ENCODE peak calls at places on chromosomes 13 and 19, in eight cellular contexts. H is fibroblast of mammary gland; A is stimulated activated CD4-positive, alpha-beta T cell treated with anti-CD3 and anti-CD28 coated beads, Interleukin-15, amount 100 ng/mL, for 1 hour; S is GM12865; Z is T-helper 2 cell; U is osteocyte; T is hypothalamus; F is activated CD4-positive, alpha-beta T cell treated with anti-CD3 and anti-CD28 coated beads, Interleukin-2, amount 50 U/mL, for 1 hour. L is an unnamed sample.
A peak's percentile ranks its signal among the peaks of the same experiment; 100 is the strongest.

GRCh38 chr19:20503536-20503935 is 62.0 kb downstream of the ZNF737 start:
- DNase-seq in H (peak; percentile 58), A (no peak), S (no peak), Z (no peak), U (no peak), T (peak; percentile 6), F (no peak), L (no peak)

GRCh38 chr19:7861619-7862412 is 12.4 kb downstream of the PRR36 start:
- DNase-seq in H (no peak), A (no peak), S (no peak), Z (no peak), U (no peak), T (no peak), F (no peak), L (no peak)

GRCh38 chr13:29105779-29106178 is 285.6 kb downstream of the MTUS2 start:
- DNase-seq in H (no peak), A (no peak), S (no peak), Z (peak; percentile 22), U (no peak), T (no peak), F (no peak), L (no peak)

GRCh38 chr13:64087624-64088023 is 2672.0 kb upstream of the PCDH20 start:
- DNase-seq in H (no peak), A (no peak), S (no peak), Z (no peak), U (no peak), T (no peak), F (no peak), L (no peak)

GRCh38 chr19:9941646-9942045 is 5.3 kb upstream of the OLFM2 start:
- DNase-seq in H (peak; percentile 78), A (no peak), S (no peak), Z (no peak), U (no peak), T (no peak), F (no peak), L (no peak)

GRCh38 chr13:109744512-109745051 is 41.8 kb downstream of the IRS2 start:
- DNase-seq in H (peak; percentile 82), A (no peak), S (no peak), Z (no peak), U (peak; percentile 72), T (peak; percentile 36), F (no peak), L (no peak)

GRCh38 chr19:34337747-34338146 is 27.2 kb upstream of the GPI start:
- DNase-seq in H (no peak), A (no peak), S (no peak), Z (no peak), U (no peak), T (no peak), F (no peak), L (no peak)

GRCh38 chr13:51834581-51835158 is 10.3 kb downstream of the TMEM272 start:
- DNase-seq in H (no peak), A (no peak), S (no peak), Z (no peak), U (peak; percentile 63), T (no peak), F (no peak), L (no peak)

GRCh38 chr13:28000567-28000966 is 12.1 kb upstream of the URAD start:
- DNase-seq in H (no peak), A (no peak), S (no peak), Z (no peak), U (no peak), T (no peak), F (no peak), L (no peak)

GRCh38 chr19:5937550-5937949 is 23.5 kb downstream of the CAPS start:
- DNase-seq in H (no peak), A (no peak), S (no peak), Z (no peak), U (no peak), T (no peak), F (no peak), L (no peak)

GRCh38 chr19:30656520-30657100 is 284.4 kb downstream of the ZNF536 start:
- DNase-seq in H (no peak), A (no peak), S (no peak), Z (no peak), U (peak; percentile 80), T (no peak), F (no peak), L (no peak)

GRCh38 chr13:105139380-105140285 is 1395.8 kb downstream of the EFNB2 start:
- DNase-seq in H (peak; percentile 51), A (peak; percentile 18), S (peak; percentile 95), Z (peak; percentile 90), U (no peak), T (peak; percentile 52), F (peak; percentile 40), L (no peak)